ENCODE peak calls at places on chromosomes 16 and 17, in nine cellular contexts. M is naive thymus-derived CD8-positive, alpha-beta T cell; W is kidney tubule cell; O is naive B cell; K is NCI-H1436; D is stimulated activated CD4-positive, alpha-beta T cell treated with anti-CD3 and anti-CD28 coated beads, Interleukin-2, amount 100 ng/mL, for 24 hours; U is stimulated activated CD8-positive, alpha-beta memory T cell treated with anti-CD3 and anti-CD28 coated beads, Interleukin-7, amount 100 ng/mL, for 1 hour; G is T-helper 2 cell; I is activated naive CD8-positive, alpha-beta T cell treated with anti-CD3 and anti-CD28 coated beads, Interleukin-2, amount 50 U/mL, for 24 hours. T is an unnamed sample.
A peak's percentile ranks its signal among the peaks of the same experiment; 100 is the strongest.

GRCh38 chr17:73901661-73902415 is 257.6 kb upstream of the SDK2 start:
- DNase-seq in M (peak; percentile 9), W (peak; percentile 1), O (no peak), K (peak; percentile 90), D (peak; percentile 25), U (no peak), G (no peak), I (peak; percentile 37), T (no peak)

GRCh38 chr16:80837421-80838263 is 33.2 kb upstream of the CDYL2 start:
- DNase-seq in M (no peak), W (no peak), O (no peak), K (no peak), D (no peak), U (no peak), G (no peak), I (no peak), T (no peak)

GRCh38 chr17:21167303-21167702 is 40.5 kb downstream of the DHRS7B start:
- DNase-seq in M (no peak), W (no peak), O (no peak), K (no peak), D (no peak), U (no peak), G (no peak), I (no peak), T (no peak)

GRCh38 chr16:80557037-80557436 is 16.2 kb downstream of the DYNLRB2 start:
- DNase-seq in M (no peak), W (no peak), O (no peak), K (no peak), D (no peak), U (no peak), G (no peak), I (no peak), T (no peak)

GRCh38 chr17:75155191-75155601 is 884 bp upstream of the JPT1 start:
- DNase-seq in M (no peak), W (peak; percentile 83), O (no peak), K (no peak), D (no peak), U (no peak), G (no peak), I (no peak), T (no peak)

GRCh38 chr16:4678596-4678995 is 14.8 kb upstream of the NUDT16L1 start:
- DNase-seq in M (no peak), W (no peak), O (no peak), K (no peak), D (no peak), U (no peak), G (no peak), I (no peak), T (no peak)

GRCh38 chr17:67582632-67583230 is 135.0 kb upstream of the NOL11 start:
- DNase-seq in M (no peak), W (peak; percentile 45), O (no peak), K (no peak), D (no peak), U (no peak), G (no peak), I (no peak), T (no peak)

GRCh38 chr16:89402962-89403361 is 87.4 kb downstream of the ANKRD11 start:
- DNase-seq in M (peak; percentile 73), W (no peak), O (peak; percentile 80), K (no peak), D (no peak), U (no peak), G (no peak), I (peak; percentile 25), T (peak; percentile 36)

GRCh38 chr16:89842471-89843408 is 14.5 kb downstream of the SPIRE2 start:
- DNase-seq in M (no peak), W (peak; percentile 49), O (no peak), K (no peak), D (no peak), U (no peak), G (no peak), I (no peak), T (no peak)

GRCh38 chr16:78034530-78034929 is 12.2 kb downstream of the CLEC3A start:
- DNase-seq in M (no peak), W (no peak), O (no peak), K (no peak), D (no peak), U (no peak), G (no peak), I (peak; percentile 2), T (no peak)

GRCh38 chr17:68431661-68432071 is 25.6 kb downstream of the WIPI1 start:
- DNase-seq in M (peak; percentile 59), W (peak; percentile 13), O (no peak), K (peak; percentile 59), D (peak; percentile 56), U (no peak), G (peak; percentile 10), I (peak; percentile 32), T (no peak)

GRCh38 chr17:82531431-82531881 is 11.9 kb downstream of the FOXK2 start:
- DNase-seq in M (no peak), W (peak; percentile 73), O (no peak), K (no peak), D (no peak), U (no peak), G (no peak), I (no peak), T (no peak)

GRCh38 chr16:5064915-5065314 is 841 bp downstream of the C16orf89 start:
- DNase-seq in M (no peak), W (no peak), O (no peak), K (peak; percentile 50), D (no peak), U (no peak), G (no peak), I (no peak), T (no peak)

GRCh38 chr16:19499481-19499880 is 22.4 kb downstream of the GDE1 start:
- DNase-seq in M (no peak), W (no peak), O (no peak), K (no peak), D (no peak), U (no peak), G (no peak), I (no peak), T (no peak)

GRCh38 chr17:35913611-35914010 is 17.0 kb downstream of the RDM1 start:
- DNase-seq in M (no peak), W (no peak), O (no peak), K (no peak), D (no peak), U (no peak), G (no peak), I (no peak), T (no peak)

T was measured in activated B cell treated with CpG ODN at 0.5 μM for 24 hours.